ENCODE peak calls at places on chromosomes 13 and 19, in ten cellular contexts. T is OCI-LY7, O is stomach, Q is cardiac fibroblast, W is Peyer's patch, C is fibroblast of mammary gland, D is cardiac muscle cell, L is astrocyte, Z is uterus, X is LNCaP clone FGC. U is an unnamed sample.

GRCh38 chr19:12932392-12933286 is 872 bp downstream of the FARSA start:
- DNase-seq in L (no peak), D (no peak), C (no peak), X (no peak), T (no peak), W (no peak), Q (no peak), O (no peak), Z (no peak), U (no peak)

GRCh38 chr19:58089846-58090245 is 8.2 kb downstream of the ZSCAN18 start:
- DNase-seq in O (no peak), L (no peak), X (no peak), Z (no peak), W (no peak), Q (no peak), C (no peak), D (no peak), T (no peak), U (no peak)

GRCh38 chr19:38425810-38426466 is at the start of gene RASGRP4:
- DNase-seq in O (no peak), Q (no peak), W (peak), D (peak), X (no peak), Z (no peak), T (no peak), C (no peak), L (no peak), U (no peak)

GRCh38 chr13:93169980-93170379 is 56.6 kb upstream of the GPC6 start:
- DNase-seq in O (no peak), W (no peak), L (peak), D (peak), Q (peak), C (peak), X (no peak), T (no peak), Z (no peak), U (peak)

GRCh38 chr19:6663236-6664187 is 6.4 kb downstream of the TNFSF14 start:
- DNase-seq in X (no peak), C (peak), L (no peak), O (no peak), Q (no peak), T (no peak), W (no peak), D (peak), Z (no peak), U (no peak)

GRCh38 chr13:49410006-49410405 is 33.9 kb downstream of the CAB39L start:
- DNase-seq in D (no peak), Z (no peak), Q (peak), W (no peak), O (no peak), C (peak), X (no peak), T (no peak), L (no peak), U (no peak)

GRCh38 chr19:31938675-31939074 is 406.7 kb upstream of the ZNF507 start:
- DNase-seq in T (no peak), Z (no peak), L (peak), C (no peak), Q (no peak), O (no peak), X (no peak), D (no peak), W (no peak), U (no peak)

GRCh38 chr19:3266792-3267469 is 42.5 kb downstream of the CELF5 start:
- DNase-seq in Z (no peak), T (no peak), W (no peak), Q (no peak), X (no peak), O (no peak), D (no peak), C (no peak), L (no peak), U (no peak)

GRCh38 chr13:33761744-33762143 is 56.2 kb upstream of the RFC3 start:
- DNase-seq in Z (no peak), X (peak), D (peak), O (no peak), L (peak), T (peak), Q (no peak), C (peak), W (no peak), U (peak)

GRCh38 chr13:50715402-50716146 is 127.9 kb downstream of the DLEU7 start:
- DNase-seq in Q (no peak), L (no peak), X (no peak), Z (no peak), T (no peak), D (no peak), C (no peak), W (peak), O (no peak), U (no peak)

DNA sequence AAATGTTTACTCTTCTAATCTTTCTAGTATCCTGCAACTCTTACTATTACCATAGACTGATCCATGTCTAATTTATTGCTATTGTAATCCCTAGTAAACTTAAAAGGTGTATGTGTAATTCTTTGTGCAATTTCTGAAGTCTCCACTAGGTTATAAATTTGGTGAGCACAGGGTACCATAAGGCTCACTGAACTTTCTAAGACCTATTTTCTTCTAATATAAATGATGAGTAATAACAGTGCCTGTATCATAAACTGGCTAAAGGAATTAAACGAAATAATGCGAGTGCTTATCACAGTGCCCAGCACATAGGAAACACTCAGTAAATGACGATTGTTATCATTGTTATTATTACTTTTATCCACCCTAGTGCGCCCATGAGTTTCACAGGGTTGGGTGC is 119.1 kb downstream of the KLF12 start:
- DNase-seq in O (no peak), W (no peak), X (no peak), T (peak), Q (no peak), L (no peak), D (peak), Z (no peak), C (peak), U (peak)
- TF ChIP-seq CTCF in O (no peak), W (no peak), X (no peak), T (peak), Q (peak), L (peak), D (peak), Z (no peak), C (peak), U (peak)

GRCh38 chr19:48509467-48510194 is 2.0 kb downstream of the LMTK3 start:
- DNase-seq in Q (no peak), D (no peak), T (no peak), C (no peak), W (no peak), X (no peak), O (no peak), Z (no peak), L (no peak), U (no peak)
- H3K4me3 ChIP-seq in Q (no peak), D (no peak), T (no peak), C (no peak), W (no peak), X (no peak), O (no peak), Z (no peak), L (no peak), U (no peak)

GRCh38 chr13:46124531-46124966 is 19.7 kb upstream of the CPB2 start:
- DNase-seq in T (peak), L (no peak), W (peak), O (no peak), C (no peak), D (no peak), Q (no peak), Z (no peak), X (no peak), U (no peak)
- TF ChIP-seq CTCF in T (peak), L (no peak), W (no peak), O (no peak), C (no peak), D (no peak), Q (no peak), Z (no peak), X (no peak), U (no peak)

GRCh38 chr13:37648604-37649003 is 50.0 kb upstream of the POSTN start:
- DNase-seq in T (no peak), C (peak), Z (no peak), W (no peak), D (peak), Q (peak), O (no peak), X (no peak), L (peak), U (peak)

GRCh38 chr13:37647038-37647650 is 48.6 kb upstream of the POSTN start:
- DNase-seq in O (no peak), L (peak), D (peak), X (no peak), Q (peak), T (no peak), W (no peak), C (no peak), Z (no peak), U (no peak)

GRCh38 chr13:37642201-37642600 is 43.6 kb upstream of the POSTN start:
- DNase-seq in D (no peak), T (no peak), X (no peak), L (no peak), Q (no peak), O (no peak), W (no peak), C (no peak), Z (no peak), U (no peak)

GRCh38 chr13:37645181-37645580 is 46.6 kb upstream of the POSTN start:
- DNase-seq in T (no peak), Z (no peak), O (no peak), C (no peak), D (no peak), Q (no peak), L (no peak), W (no peak), X (no peak), U (no peak)

GRCh38 chr13:37646531-37646930 is 48.0 kb upstream of the POSTN start:
- DNase-seq in Z (no peak), X (no peak), O (no peak), D (peak), Q (peak), W (no peak), C (no peak), L (peak), T (no peak), U (no peak)
- H3K4me3 ChIP-seq in Z (no peak), X (no peak), O (no peak), D (no peak), Q (no peak), W (no peak), C (no peak), L (no peak), T (no peak), U (no peak)

DNA sequence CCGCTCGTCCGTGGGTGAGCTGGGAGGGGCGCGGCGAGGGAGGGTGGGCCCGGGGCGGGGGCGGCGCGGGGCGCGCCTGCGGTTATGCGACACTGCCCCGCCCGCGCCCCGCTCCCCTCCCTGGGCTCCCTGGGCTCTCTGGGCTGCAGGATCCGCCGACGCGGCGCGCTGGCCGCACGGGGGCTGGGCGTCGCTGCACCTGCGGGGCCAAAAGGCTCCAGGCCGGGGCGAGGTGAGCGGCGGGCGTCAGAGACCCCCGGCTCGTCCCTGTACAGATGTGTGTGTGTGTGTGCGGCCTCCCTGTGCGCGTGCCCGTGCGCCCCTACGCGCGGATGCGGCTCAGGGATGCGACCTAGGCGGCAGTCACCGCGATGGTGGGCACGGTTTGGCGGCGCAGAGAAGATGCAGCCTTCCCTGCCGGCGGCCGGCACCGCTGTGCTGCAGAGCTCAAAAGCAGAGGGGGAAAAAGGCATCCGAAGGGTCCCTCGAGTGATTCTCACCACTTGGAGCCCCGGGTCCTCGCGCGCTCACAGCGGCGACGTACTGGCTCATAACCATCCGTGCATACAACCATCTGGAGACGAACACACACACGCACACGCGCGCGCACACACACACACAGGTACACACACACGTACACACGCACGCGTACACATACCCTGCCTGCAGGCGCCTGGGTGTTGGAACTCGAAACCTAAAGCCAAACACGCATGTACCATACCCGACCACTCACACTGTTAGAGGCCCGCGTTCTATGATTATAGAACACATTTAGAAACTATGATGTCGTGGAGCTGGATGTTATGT is 704 bp downstream of the ATP8A2 start:
- DNase-seq in W (no peak), D (no peak), Q (no peak), L (no peak), T (no peak), O (no peak), C (no peak), X (no peak), Z (no peak), U (no peak)
- TF ChIP-seq CTCF in W (no peak), D (no peak), Q (no peak), L (no peak), T (no peak), O (no peak), C (no peak), X (no peak), Z (no peak), U (no peak)

DNA sequence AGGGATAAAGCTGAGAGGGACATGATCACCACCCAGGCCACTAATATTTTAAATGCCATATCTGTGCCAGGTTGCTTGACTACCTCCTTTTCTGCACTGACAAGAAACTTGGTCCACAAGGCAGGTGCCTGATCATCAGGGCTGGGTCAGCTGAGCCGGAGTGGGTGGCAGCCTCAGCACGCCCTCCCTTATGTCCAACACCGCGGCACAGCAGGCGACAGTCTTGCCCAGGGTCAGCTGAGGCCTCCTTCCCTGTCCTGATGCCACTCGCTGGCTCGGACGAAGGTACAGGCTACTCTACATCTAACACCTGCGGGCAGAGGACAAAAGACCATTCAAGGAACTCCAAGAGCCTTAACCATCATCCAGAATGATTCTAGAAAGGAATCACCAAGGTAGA is 16.9 kb downstream of the ZC3H4 start:
- DNase-seq in T (no peak), D (no peak), Z (no peak), C (no peak), X (no peak), O (peak), Q (no peak), L (no peak), W (peak), U (no peak)
- H3K4me3 ChIP-seq in T (no peak), D (no peak), Z (no peak), C (no peak), X (no peak), O (no peak), Q (no peak), L (no peak), W (no peak), U (no peak)

U was measured in bronchial epithelial cell.